ENCODE peak calls at places on chromosomes 16 and 17, in five cellular contexts. F is DMS 273 treated with DMSO at 0.1 percent for 48 hours, N is NCI-H2107, H is M059J, B is nucleus accumbens. D is an unnamed sample.

GRCh38 chr16:73018796-73019455 is 29.0 kb downstream of the ZFHX3 start:
- DNase-seq in F (no peak), N (no peak), H (no peak), B (no peak), D (no peak)

GRCh38 chr17:36949461-36949927 is 740 bp downstream of the AATF start:
- DNase-seq in F (no peak), N (no peak), H (peak), B (no peak), D (no peak)

GRCh38 chr16:3171181-3171854 is 16.7 kb upstream of the OR1F1 start:
- DNase-seq in F (no peak), N (no peak), H (peak), B (no peak), D (no peak)

GRCh38 chr17:35743911-35744328 is 9.1 kb downstream of the GAS2L2 start:
- DNase-seq in F (no peak), N (no peak), H (peak), B (no peak), D (no peak)

GRCh38 chr17:83144421-83145357 is 65.3 kb downstream of the METRNL start:
- DNase-seq in F (no peak), N (no peak), H (no peak), B (no peak), D (no peak)

GRCh38 chr16:19294156-19294649 is 8.7 kb downstream of the CLEC19A start:
- DNase-seq in F (no peak), N (no peak), H (no peak), B (no peak), D (no peak)

GRCh38 chr16:83967838-83968482 is at the start of gene NECAB2:
- DNase-seq in F (no peak), N (peak), H (peak), B (peak), D (no peak)

GRCh38 chr17:74862108-74862901 is 2.6 kb upstream of the GRIN2C start:
- DNase-seq in F (no peak), N (no peak), H (peak), B (peak), D (no peak)

GRCh38 chr17:74116087-74116717 is 87.3 kb upstream of the RPL38 start:
- DNase-seq in F (no peak), N (no peak), H (peak), B (no peak), D (no peak)

GRCh38 chr17:81863833-81864768 is 3.8 kb upstream of the P4HB start:
- DNase-seq in F (no peak), N (no peak), H (no peak), B (no peak), D (no peak)